ENCODE peak calls at places on chromosomes 12 and 14, in four cellular contexts. F is H1, U is HepG2, P is K562. J is an unnamed sample.
A peak's percentile ranks its signal among the peaks of the same experiment; 100 is the strongest.

GRCh38 chr14:23237772-23238594 is at the start of gene RNF212B:
- DNase-seq in P (peak; percentile 99), F (peak; percentile 99), U (peak; percentile 80), J (peak; percentile 98)

GRCh38 chr12:109770104-109770860 is 56.7 kb downstream of the FAM222A start:
- DNase-seq in U (no peak), F (peak; percentile 42), P (no peak), J (no peak)

GRCh38 chr12:88472248-88472647 is 108.0 kb downstream of the KITLG start:
- DNase-seq in F (no peak), U (no peak), P (no peak), J (no peak)

GRCh38 chr12:104280703-104281458 is 22.7 kb upstream of the EID3 start:
- DNase-seq in F (no peak), U (peak; percentile 43), P (no peak), J (no peak)

GRCh38 chr12:121712462-121713256 is at the start of gene TMEM120B:
- DNase-seq in U (peak; percentile 37), F (peak; percentile 88), P (peak; percentile 97), J (peak; percentile 71)

GRCh38 chr12:15599266-15600037 is 189.7 kb downstream of the EPS8 start:
- DNase-seq in F (no peak), P (no peak), U (no peak), J (no peak)

GRCh38 chr12:7130791-7131501 is 775 bp downstream of the CLSTN3 start:
- DNase-seq in P (peak; percentile 37), U (no peak), F (peak; percentile 78), J (peak; percentile 76)

GRCh38 chr12:126389215-126389841 is 1324.1 kb downstream of the AACS start:
- DNase-seq in F (no peak), P (no peak), U (no peak), J (no peak)

GRCh38 chr14:101194356-101195308 is 291.1 kb upstream of the RTL1 start:
- DNase-seq in U (no peak), F (peak; percentile 55), P (no peak), J (no peak)

GRCh38 chr14:57087841-57088240 is 180.9 kb downstream of the EXOC5 start:
- DNase-seq in P (no peak), F (no peak), U (no peak), J (no peak)

GRCh38 chr12:62720661-62721330 is 214.2 kb downstream of the PPM1H start:
- DNase-seq in P (no peak), U (no peak), F (no peak), J (no peak)

GRCh38 chr12:120668091-120668796 is 18.7 kb upstream of the MLEC start:
- DNase-seq in P (no peak), F (peak; percentile 41), U (no peak), J (no peak)

GRCh38 chr12:132547207-132547740 is 57.3 kb downstream of the FBRSL1 start:
- DNase-seq in U (no peak), F (no peak), P (no peak), J (no peak)

GRCh38 chr12:29414368-29414767 is 33.4 kb upstream of the ERGIC2 start:
- DNase-seq in P (no peak), U (no peak), F (no peak), J (no peak)

GRCh38 chr12:42564540-42564939 is 25.0 kb downstream of the PRICKLE1 start:
- DNase-seq in F (no peak), U (no peak), P (no peak), J (no peak)

GRCh38 chr14:68791078-68791983 is 1.5 kb downstream of the ZFP36L1 start:
- DNase-seq in P (no peak), F (peak; percentile 49), U (no peak), J (no peak)

GRCh38 chr12:57240926-57241555 is 9.9 kb downstream of the STAC3 start:
- DNase-seq in U (no peak), P (no peak), F (peak; percentile 68), J (peak; percentile 71)

GRCh38 chr12:112107728-112108447 is 695 bp downstream of the NAA25 start:
- DNase-seq in U (no peak), P (peak; percentile 44), F (no peak), J (peak; percentile 30)

GRCh38 chr12:116222358-116222757 is 55.1 kb downstream of the MED13L start:
- DNase-seq in F (no peak), P (no peak), U (peak; percentile 55), J (no peak)

GRCh38 chr12:73665193-73665592 is 872.4 kb upstream of the ATXN7L3B start:
- DNase-seq in P (no peak), U (no peak), F (no peak), J (no peak)

GRCh38 chr12:63037721-63038120 is 102.8 kb upstream of the PPM1H start:
- DNase-seq in U (no peak), P (no peak), F (no peak), J (no peak)

GRCh38 chr14:40757376-40757775 is 849.3 kb upstream of the LRFN5 start:
- DNase-seq in F (no peak), U (no peak), P (no peak), J (no peak)

GRCh38 chr14:59238242-59238641 is 49.8 kb downstream of the DAAM1 start:
- DNase-seq in P (no peak), F (no peak), U (no peak), J (no peak)

GRCh38 chr12:24749171-24749570 is 199.7 kb downstream of the BCAT1 start:
- DNase-seq in U (no peak), P (no peak), F (no peak), J (no peak)

GRCh38 chr12:59119676-59120075 is 199.4 kb upstream of the LRIG3 start:
- DNase-seq in P (no peak), U (no peak), F (no peak), J (no peak)

GRCh38 chr14:99182548-99183115 is 89.4 kb downstream of the BCL11B start:
- DNase-seq in F (no peak), P (no peak), U (no peak), J (no peak)

GRCh38 chr14:101000711-101001110 is 97.2 kb upstream of the RTL1 start:
- DNase-seq in U (no peak), F (no peak), P (no peak), J (no peak)

GRCh38 chr12:49233842-49234526 is 30.9 kb upstream of the TUBA1C start:
- DNase-seq in U (no peak), P (peak; percentile 44), F (no peak), J (no peak)

GRCh38 chr12:4540170-4540569 is 1.5 kb downstream of the RAD51AP1 start:
- DNase-seq in U (no peak), P (no peak), F (no peak), J (no peak)

GRCh38 chr12:123532808-123533649 is 490 bp downstream of the RILPL1 start:
- DNase-seq in P (peak; percentile 56), F (peak; percentile 77), U (peak; percentile 27), J (peak; percentile 71)
- TF ChIP-seq ATF2 in P (peak; percentile 71), F (no peak), U (no peak), J (no peak)

GRCh38 chr14:79281244-79282199 is 929.8 kb downstream of the DIO2 start:
- DNase-seq in P (no peak), U (no peak), F (peak; percentile 46), J (no peak)

GRCh38 chr14:79278798-79279644 is 932.3 kb downstream of the DIO2 start:
- DNase-seq in U (peak; percentile 27), P (no peak), F (peak; percentile 88), J (peak; percentile 85)

GRCh38 chr14:79278286-79278797 is 933.0 kb downstream of the DIO2 start:
- DNase-seq in U (no peak), F (no peak), P (no peak), J (peak; percentile 10)

GRCh38 chr14:79279645-79280399 is 931.5 kb downstream of the DIO2 start:
- DNase-seq in P (no peak), U (no peak), F (no peak), J (peak; percentile 15)

GRCh38 chr14:79280400-79280670 is 931.0 kb downstream of the DIO2 start:
- DNase-seq in F (no peak), U (no peak), P (no peak), J (no peak)
- TF ChIP-seq JUN in F (no peak), U (no peak), P (no peak), J (no peak)

DNA sequence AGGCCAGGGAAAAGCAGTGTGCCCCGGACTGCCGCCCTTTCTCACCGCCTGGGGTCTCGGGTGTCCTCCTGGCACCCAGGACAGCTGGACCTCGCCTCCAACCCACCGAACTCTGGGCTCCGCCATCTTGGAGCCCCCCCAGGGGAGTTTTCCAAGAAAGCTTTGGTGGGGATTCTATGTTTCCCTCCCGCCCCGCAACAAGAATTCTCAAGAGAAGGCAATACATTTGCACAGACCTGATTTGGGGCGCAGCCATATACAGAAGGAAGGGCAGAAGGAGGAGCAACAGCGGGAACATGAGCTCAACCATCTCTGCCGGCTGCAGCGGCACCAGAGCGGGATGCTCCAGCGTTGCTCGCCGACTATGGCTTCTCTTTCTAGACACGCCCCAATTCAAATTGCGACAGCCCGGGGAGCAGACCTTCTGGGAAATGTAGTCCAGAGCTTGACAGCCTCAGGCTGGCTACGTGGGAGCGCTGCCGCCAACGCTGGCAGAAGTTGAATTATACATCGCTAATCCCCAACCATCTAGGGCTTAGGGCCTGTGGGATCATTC is at the start of gene RDH11:
- DNase-seq in P (peak; percentile 63), F (peak; percentile 86), U (peak; percentile 90), J (peak; percentile 86)
- TF ChIP-seq ATF2 in P (no peak), F (no peak), U (no peak), J (no peak)

DNA sequence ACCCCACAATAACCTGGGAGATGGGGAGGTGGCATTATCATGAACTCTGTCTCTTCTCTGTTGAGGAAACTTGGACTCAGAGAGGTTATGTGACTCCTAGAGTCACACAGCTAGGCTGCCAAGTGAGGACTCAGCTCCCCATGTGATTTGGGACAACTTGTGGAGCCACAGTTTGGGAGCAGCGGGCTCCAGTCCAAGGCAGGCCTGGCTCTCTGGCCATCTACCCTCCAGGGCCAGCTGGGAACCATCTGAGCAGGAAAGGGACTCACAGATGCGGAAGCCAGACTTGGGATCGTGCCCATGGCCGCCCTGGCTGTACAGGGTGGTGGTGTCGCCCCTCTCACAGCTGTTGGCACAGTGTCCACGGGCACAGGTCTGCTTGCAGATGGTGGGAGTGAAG is 59.1 kb downstream of the ISCA2 start:
- DNase-seq in U (no peak), P (no peak), F (no peak), J (no peak)
- TF ChIP-seq JUN in U (no peak), P (no peak), F (no peak), J (no peak)

GRCh38 chr12:91951571-91951970 is 194.1 kb downstream of the BTG1 start:
- DNase-seq in U (no peak), F (no peak), P (no peak), J (no peak)

GRCh38 chr12:91944637-91945036 is 201.0 kb downstream of the BTG1 start:
- DNase-seq in F (no peak), P (no peak), U (no peak), J (no peak)

GRCh38 chr12:91948504-91948903 is 197.1 kb downstream of the BTG1 start:
- DNase-seq in F (no peak), P (no peak), U (no peak), J (no peak)

GRCh38 chr12:91952916-91953315 is 192.7 kb downstream of the BTG1 start:
- DNase-seq in P (no peak), U (no peak), F (no peak), J (no peak)

DNA sequence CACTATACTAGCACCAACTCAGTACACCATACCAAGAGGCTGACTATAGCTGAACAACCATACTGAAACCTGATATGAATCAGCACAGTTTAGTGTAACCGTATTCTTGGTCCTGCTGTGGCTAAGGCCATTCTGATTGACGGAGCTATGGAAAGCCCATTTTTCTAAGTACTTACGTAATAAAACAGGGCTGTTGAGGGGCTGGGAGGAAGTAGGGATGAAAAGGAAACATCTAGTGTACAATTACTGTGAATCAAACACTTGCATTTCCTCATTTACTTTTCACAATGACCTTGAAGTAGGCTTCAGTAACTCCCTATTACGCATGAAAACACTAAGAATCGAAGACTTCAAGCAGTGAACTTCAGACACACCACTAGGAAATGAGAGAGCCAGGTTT is 198.2 kb downstream of the BTG1 start:
- DNase-seq in P (no peak), F (no peak), U (no peak), J (no peak)
- TF ChIP-seq ATF2 in P (no peak), F (no peak), U (no peak), J (no peak)

GRCh38 chr12:113347-113746 is 46.8 kb downstream of the IQSEC3 start:
- DNase-seq in P (no peak), F (no peak), U (no peak), J (no peak)
- TF ChIP-seq JUN in P (no peak), F (no peak), U (no peak), J (no peak)